ENCODE peak calls at places on chromosomes 7 and 10, in seven cellular contexts. One of them, this sample, is unnamed.

GRCh38 chr7:123494193-123494796 is 40.1 kb downstream of the IQUB start:
- DNase-seq in transverse colon: peak; percentile 13
- DNase-seq in right lobe of liver: no peak
- DNase-seq in IMR-90: peak; percentile 27
- DNase-seq in esophagus squamous epithelium: no peak
- DNase-seq in Peyer's patch: no peak
- DNase-seq in uterus: no peak
- DNase-seq in this sample: peak; percentile 54

GRCh38 chr7:15305002-15305600 is 256.7 kb downstream of the AGMO start:
- DNase-seq in transverse colon: peak; percentile 23
- DNase-seq in right lobe of liver: peak; percentile 22
- DNase-seq in IMR-90: peak; percentile 39
- DNase-seq in esophagus squamous epithelium: no peak
- DNase-seq in Peyer's patch: no peak
- DNase-seq in uterus: no peak
- DNase-seq in this sample: peak; percentile 64

GRCh38 chr10:102620615-102621417 is 23.5 kb upstream of the TRIM8 start:
- DNase-seq in transverse colon: no peak
- DNase-seq in right lobe of liver: no peak
- DNase-seq in IMR-90: peak; percentile 55
- DNase-seq in esophagus squamous epithelium: no peak
- DNase-seq in Peyer's patch: no peak
- DNase-seq in uterus: no peak
- DNase-seq in this sample: no peak

GRCh38 chr7:46317256-46317655 is 396.2 kb upstream of the IGFBP3 start:
- DNase-seq in transverse colon: no peak
- DNase-seq in right lobe of liver: no peak
- DNase-seq in IMR-90: peak; percentile 46
- DNase-seq in esophagus squamous epithelium: no peak
- DNase-seq in Peyer's patch: no peak
- DNase-seq in uterus: no peak
- DNase-seq in this sample: no peak

GRCh38 chr7:134886353-134887057 is 99.8 kb upstream of the AGBL3 start:
- DNase-seq in transverse colon: no peak
- DNase-seq in right lobe of liver: peak; percentile 52
- DNase-seq in IMR-90: peak; percentile 80
- DNase-seq in esophagus squamous epithelium: no peak
- DNase-seq in Peyer's patch: no peak
- DNase-seq in uterus: peak; percentile 73
- DNase-seq in this sample: peak; percentile 32

GRCh38 chr7:149776848-149777407 is 3.5 kb upstream of the ZNF467 start:
- DNase-seq in transverse colon: no peak
- DNase-seq in right lobe of liver: no peak
- DNase-seq in IMR-90: no peak
- DNase-seq in esophagus squamous epithelium: no peak
- DNase-seq in Peyer's patch: no peak
- DNase-seq in uterus: no peak
- DNase-seq in this sample: no peak

GRCh38 chr10:50291261-50291850 is 40.0 kb upstream of the ASAH2 start:
- DNase-seq in transverse colon: no peak
- DNase-seq in right lobe of liver: no peak
- DNase-seq in IMR-90: peak; percentile 23
- DNase-seq in esophagus squamous epithelium: no peak
- DNase-seq in Peyer's patch: no peak
- DNase-seq in uterus: no peak
- DNase-seq in this sample: no peak

GRCh38 chr10:44921506-44921905 is 10.4 kb downstream of the TMEM72 start:
- DNase-seq in transverse colon: no peak
- DNase-seq in right lobe of liver: no peak
- DNase-seq in IMR-90: no peak
- DNase-seq in esophagus squamous epithelium: no peak
- DNase-seq in Peyer's patch: no peak
- DNase-seq in uterus: no peak
- DNase-seq in this sample: no peak

GRCh38 chr7:26155531-26156375 is 3.8 kb downstream of the NFE2L3 start:
- DNase-seq in transverse colon: no peak
- DNase-seq in right lobe of liver: no peak
- DNase-seq in IMR-90: peak; percentile 67
- DNase-seq in esophagus squamous epithelium: no peak
- DNase-seq in Peyer's patch: no peak
- DNase-seq in uterus: no peak
- DNase-seq in this sample: no peak

GRCh38 chr7:2968616-2969397 is 74.9 kb downstream of the CARD11 start:
- DNase-seq in transverse colon: no peak
- DNase-seq in right lobe of liver: no peak
- DNase-seq in IMR-90: no peak
- DNase-seq in esophagus squamous epithelium: no peak
- DNase-seq in Peyer's patch: no peak
- DNase-seq in uterus: no peak
- DNase-seq in this sample: no peak

GRCh38 chr7:14717711-14718304 is 184.7 kb downstream of the DGKB start:
- DNase-seq in transverse colon: no peak
- DNase-seq in right lobe of liver: no peak
- DNase-seq in IMR-90: peak; percentile 13
- DNase-seq in esophagus squamous epithelium: no peak
- DNase-seq in Peyer's patch: no peak
- DNase-seq in uterus: no peak
- DNase-seq in this sample: no peak

GRCh38 chr7:18320971-18321567 is 174.5 kb upstream of the HDAC9 start:
- DNase-seq in transverse colon: no peak
- DNase-seq in right lobe of liver: no peak
- DNase-seq in IMR-90: peak; percentile 58
- DNase-seq in esophagus squamous epithelium: no peak
- DNase-seq in Peyer's patch: no peak
- DNase-seq in uterus: no peak
- DNase-seq in this sample: peak; percentile 11

GRCh38 chr10:101292194-101293006 is 61.6 kb upstream of the BTRC start:
- DNase-seq in transverse colon: no peak
- DNase-seq in right lobe of liver: no peak
- DNase-seq in IMR-90: no peak
- DNase-seq in esophagus squamous epithelium: no peak
- DNase-seq in Peyer's patch: no peak
- DNase-seq in uterus: no peak
- DNase-seq in this sample: no peak

GRCh38 chr10:18205098-18205834 is 65.0 kb downstream of the CACNB2 start:
- DNase-seq in transverse colon: no peak
- DNase-seq in right lobe of liver: no peak
- DNase-seq in IMR-90: peak; percentile 59
- DNase-seq in esophagus squamous epithelium: no peak
- DNase-seq in Peyer's patch: no peak
- DNase-seq in uterus: no peak
- DNase-seq in this sample: no peak

GRCh38 chr10:89175821-89176220 is 31.3 kb downstream of the CH25H start:
- DNase-seq in transverse colon: no peak
- DNase-seq in right lobe of liver: no peak
- DNase-seq in IMR-90: no peak
- DNase-seq in esophagus squamous epithelium: no peak
- DNase-seq in Peyer's patch: no peak
- DNase-seq in uterus: no peak
- DNase-seq in this sample: no peak

GRCh38 chr10:115829501-115830215 is 443.3 kb downstream of the GFRA1 start:
- DNase-seq in transverse colon: no peak
- DNase-seq in right lobe of liver: no peak
- DNase-seq in IMR-90: peak; percentile 75
- DNase-seq in esophagus squamous epithelium: no peak
- DNase-seq in Peyer's patch: no peak
- DNase-seq in uterus: no peak
- DNase-seq in this sample: no peak

GRCh38 chr10:34804306-34804705 is 10.8 kb downstream of the PARD3 start:
- DNase-seq in transverse colon: no peak
- DNase-seq in right lobe of liver: no peak
- DNase-seq in IMR-90: peak; percentile 10
- DNase-seq in esophagus squamous epithelium: no peak
- DNase-seq in Peyer's patch: no peak
- DNase-seq in uterus: no peak
- DNase-seq in this sample: no peak

GRCh38 chr7:132859199-132859598 is 222.7 kb downstream of the CHCHD3 start:
- DNase-seq in transverse colon: no peak
- DNase-seq in right lobe of liver: no peak
- DNase-seq in IMR-90: no peak
- DNase-seq in esophagus squamous epithelium: no peak
- DNase-seq in Peyer's patch: no peak
- DNase-seq in uterus: no peak
- DNase-seq in this sample: no peak

GRCh38 chr7:36460811-36461429 is 71.3 kb downstream of the ANLN start:
- DNase-seq in transverse colon: no peak
- DNase-seq in right lobe of liver: peak; percentile 52
- DNase-seq in IMR-90: no peak
- DNase-seq in esophagus squamous epithelium: no peak
- DNase-seq in Peyer's patch: no peak
- DNase-seq in uterus: no peak
- DNase-seq in this sample: no peak

GRCh38 chr7:139033346-139034114 is 2.3 kb downstream of the ZC3HAV1L start:
- DNase-seq in transverse colon: no peak
- DNase-seq in right lobe of liver: no peak
- DNase-seq in IMR-90: no peak
- DNase-seq in esophagus squamous epithelium: no peak
- DNase-seq in Peyer's patch: no peak
- DNase-seq in uterus: no peak
- DNase-seq in this sample: no peak

GRCh38 chr7:139034855-139035587 is 821 bp downstream of the ZC3HAV1L start:
- DNase-seq in transverse colon: peak; percentile 34
- DNase-seq in right lobe of liver: peak; percentile 41
- DNase-seq in IMR-90: peak; percentile 27
- DNase-seq in esophagus squamous epithelium: no peak
- DNase-seq in Peyer's patch: peak; percentile 62
- DNase-seq in uterus: peak; percentile 38
- DNase-seq in this sample: peak; percentile 22

GRCh38 chr7:139034336-139034735 is 1.5 kb downstream of the ZC3HAV1L start:
- DNase-seq in transverse colon: no peak
- DNase-seq in right lobe of liver: no peak
- DNase-seq in IMR-90: peak; percentile 45
- DNase-seq in esophagus squamous epithelium: no peak
- DNase-seq in Peyer's patch: no peak
- DNase-seq in uterus: no peak
- DNase-seq in this sample: no peak

GRCh38 chr7:139036901-139037300 is 1.1 kb upstream of the ZC3HAV1L start:
- DNase-seq in transverse colon: no peak
- DNase-seq in right lobe of liver: no peak
- DNase-seq in IMR-90: no peak
- DNase-seq in esophagus squamous epithelium: no peak
- DNase-seq in Peyer's patch: no peak
- DNase-seq in uterus: no peak
- DNase-seq in this sample: no peak

DNA sequence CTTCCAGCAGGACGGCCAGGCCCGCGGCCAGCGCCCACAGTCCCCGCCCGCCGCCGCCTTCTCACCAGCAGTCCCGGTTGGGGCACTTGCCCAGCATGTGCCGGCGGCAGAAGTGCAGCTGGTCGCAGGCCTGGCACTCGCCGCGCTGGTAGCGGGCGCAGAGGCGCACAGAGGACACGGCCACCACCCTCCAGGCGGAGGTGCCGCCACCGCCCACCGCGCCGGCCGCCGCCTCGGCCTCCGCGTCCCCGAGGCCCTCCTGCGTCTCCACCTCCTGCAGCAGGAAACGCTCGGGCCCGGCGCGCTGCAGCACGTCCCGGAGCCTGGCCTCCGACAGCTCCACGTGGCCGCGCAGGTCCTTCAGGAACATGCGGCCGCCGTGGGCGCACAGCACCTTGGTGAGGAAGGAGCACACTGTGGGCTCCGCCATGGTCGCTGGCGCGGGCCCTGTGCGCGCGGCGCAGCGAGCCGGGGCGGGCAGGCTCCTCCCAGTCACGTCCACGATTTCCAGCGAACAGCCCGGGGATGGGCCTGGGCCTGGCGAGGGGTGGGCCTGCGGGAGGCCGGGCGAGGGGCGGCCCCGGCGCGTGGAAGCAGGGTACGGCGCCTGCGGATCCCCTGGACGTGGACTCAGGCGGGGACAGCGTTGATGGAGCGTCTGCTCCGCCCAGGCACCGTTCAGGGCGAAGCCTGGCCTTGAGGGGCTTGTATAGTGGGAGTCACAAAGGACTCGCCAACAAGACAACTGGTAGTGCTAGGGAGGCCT is at the start of gene ZC3HAV1L:
- DNase-seq in transverse colon: peak; percentile 46
- DNase-seq in right lobe of liver: peak; percentile 68
- DNase-seq in IMR-90: peak; percentile 63
- DNase-seq in esophagus squamous epithelium: no peak
- DNase-seq in Peyer's patch: peak; percentile 69
- DNase-seq in uterus: peak; percentile 70
- DNase-seq in this sample: peak; percentile 46
- TF ChIP-seq POLR2A in transverse colon: peak; percentile 48
- TF ChIP-seq POLR2A in right lobe of liver: peak; percentile 17
- TF ChIP-seq POLR2A in IMR-90: no peak
- TF ChIP-seq POLR2A in esophagus squamous epithelium: no peak
- TF ChIP-seq POLR2A in Peyer's patch: no peak
- TF ChIP-seq POLR2A in uterus: peak; percentile 22
- TF ChIP-seq POLR2A in this sample: no peak

GRCh38 chr7:85622059-85622458 is 435.2 kb upstream of the SEMA3D start:
- DNase-seq in transverse colon: no peak
- DNase-seq in right lobe of liver: no peak
- DNase-seq in IMR-90: no peak
- DNase-seq in esophagus squamous epithelium: no peak
- DNase-seq in Peyer's patch: no peak
- DNase-seq in uterus: no peak
- DNase-seq in this sample: no peak
- H3K4me3 ChIP-seq in transverse colon: no peak overlapping the region
- H3K4me3 ChIP-seq in right lobe of liver: no peak overlapping the region
- H3K4me3 ChIP-seq in IMR-90: no peak overlapping the region
- H3K4me3 ChIP-seq in esophagus squamous epithelium: no peak overlapping the region
- H3K4me3 ChIP-seq in Peyer's patch: no peak overlapping the region
- H3K4me3 ChIP-seq in uterus: no peak overlapping the region
- H3K4me3 ChIP-seq in this sample: no peak overlapping the region

GRCh38 chr10:120414946-120415345 is 42.1 kb upstream of the PLPP4 start:
- DNase-seq in transverse colon: no peak
- DNase-seq in right lobe of liver: no peak
- DNase-seq in IMR-90: no peak
- DNase-seq in esophagus squamous epithelium: no peak
- DNase-seq in Peyer's patch: no peak
- DNase-seq in uterus: no peak
- DNase-seq in this sample: no peak
- TF ChIP-seq POLR2A in transverse colon: no peak
- TF ChIP-seq POLR2A in right lobe of liver: no peak
- TF ChIP-seq POLR2A in IMR-90: no peak
- TF ChIP-seq POLR2A in esophagus squamous epithelium: no peak
- TF ChIP-seq POLR2A in Peyer's patch: no peak
- TF ChIP-seq POLR2A in uterus: no peak
- TF ChIP-seq POLR2A in this sample: no peak

DNA sequence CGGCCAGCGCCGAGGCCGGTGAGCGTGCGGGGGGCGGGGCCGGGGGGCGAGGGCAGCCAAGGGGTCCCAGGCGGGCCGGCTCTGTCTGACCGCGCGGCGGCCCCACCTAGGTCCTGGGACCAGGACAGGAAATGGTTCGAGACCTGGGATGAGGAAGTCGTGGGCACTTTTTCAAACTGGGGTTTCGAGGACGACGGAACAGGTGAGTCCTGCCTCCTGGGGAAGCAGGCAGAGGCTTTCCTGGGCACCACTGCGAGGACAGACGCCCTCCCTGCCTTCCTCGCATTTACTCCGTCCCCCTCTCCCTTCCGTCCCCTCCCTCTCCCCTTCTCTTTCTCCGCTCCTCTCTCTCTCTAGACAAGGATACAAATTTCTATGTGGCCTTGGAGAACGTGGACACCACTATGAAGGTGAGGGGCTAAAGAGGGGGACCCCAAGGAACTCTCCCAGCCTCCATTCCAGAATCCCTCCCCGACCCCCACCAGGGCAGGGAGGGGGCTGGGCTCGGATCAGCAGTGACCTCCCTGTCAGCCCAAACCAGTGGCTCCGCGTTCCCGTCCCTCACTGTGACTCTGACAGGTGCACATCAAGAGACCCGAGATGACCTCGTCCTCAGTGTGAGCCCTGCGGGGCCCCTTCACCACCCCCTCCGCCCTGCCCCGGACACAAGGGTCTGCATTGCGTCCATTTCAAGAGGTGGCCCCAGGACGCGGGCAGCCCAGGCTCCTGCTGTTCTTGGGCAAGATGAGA is 2.6 kb upstream of the MUC12 start:
- DNase-seq in transverse colon: peak; percentile 61
- DNase-seq in right lobe of liver: no peak
- DNase-seq in IMR-90: no peak
- DNase-seq in esophagus squamous epithelium: no peak
- DNase-seq in Peyer's patch: peak; percentile 70
- DNase-seq in uterus: no peak
- DNase-seq in this sample: no peak
- H3K4me3 ChIP-seq in transverse colon: peak overlapping the region; percentile 46
- H3K4me3 ChIP-seq in right lobe of liver: peak overlapping the region; percentile 32
- H3K4me3 ChIP-seq in IMR-90: no peak overlapping the region
- H3K4me3 ChIP-seq in esophagus squamous epithelium: no peak overlapping the region
- H3K4me3 ChIP-seq in Peyer's patch: peak overlapping the region; percentile 62
- H3K4me3 ChIP-seq in uterus: no peak overlapping the region
- H3K4me3 ChIP-seq in this sample: no peak overlapping the region